ENCODE peak calls at places on chromosome 17, in seven cellular contexts. K is amniotic stem cell, O is fibroblast of pulmonary artery, V is mucosa of gallbladder, Y is A549, B is NCI-H774, S is endothelial cell of umbilical vein. F is an unnamed sample.

GRCh38 chr17:4987767-4988083 is 250 bp upstream of the CAMTA2 start:
- DNase-seq in S (no peak), B (no peak), K (no peak), O (no peak), V (no peak), Y (peak), F (no peak)

GRCh38 chr17:56297142-56297541 is 143.9 kb downstream of the ANKFN1 start:
- DNase-seq in Y (no peak), V (no peak), S (peak), B (no peak), K (no peak), O (no peak), F (no peak)

GRCh38 chr17:52201764-52202571 is 43.5 kb upstream of the CA10 start:
- DNase-seq in K (no peak), B (no peak), V (no peak), S (no peak), O (no peak), Y (no peak), F (no peak)

GRCh38 chr17:9238340-9239259 is 217.3 kb downstream of the NTN1 start:
- DNase-seq in V (no peak), Y (no peak), B (no peak), O (no peak), K (no peak), S (no peak), F (no peak)

GRCh38 chr17:80742581-80743180 is 198.0 kb downstream of the RPTOR start:
- DNase-seq in B (no peak), S (no peak), O (no peak), V (no peak), Y (no peak), K (no peak), F (no peak)

GRCh38 chr17:65593870-65594584 is 32.6 kb upstream of the AXIN2 start:
- DNase-seq in O (peak), S (no peak), Y (no peak), V (no peak), K (no peak), B (no peak), F (no peak)

GRCh38 chr17:10772425-10773380 is 31.2 kb downstream of the TMEM238L start:
- DNase-seq in B (no peak), Y (no peak), V (peak), S (no peak), O (peak), K (no peak), F (no peak)

GRCh38 chr17:36972186-36972686 is 23.5 kb downstream of the AATF start:
- DNase-seq in V (no peak), Y (no peak), O (no peak), B (no peak), S (no peak), K (no peak), F (no peak)

GRCh38 chr17:19724501-19725420 is 8.4 kb upstream of the SLC47A2 start:
- DNase-seq in Y (no peak), B (no peak), V (peak), K (no peak), O (no peak), S (peak), F (no peak)

GRCh38 chr17:42281571-42282096 is 5.4 kb upstream of the STAT5B start:
- DNase-seq in K (no peak), Y (no peak), V (no peak), B (peak), S (no peak), O (no peak), F (no peak)

GRCh38 chr17:34220776-34221390 is 34.2 kb upstream of the CCL2 start:
- DNase-seq in Y (no peak), B (no peak), K (no peak), O (peak), V (no peak), S (no peak), F (no peak)

GRCh38 chr17:51374220-51374619 is 113.9 kb downstream of the UTP18 start:
- DNase-seq in K (no peak), S (no peak), Y (no peak), B (no peak), V (no peak), O (no peak), F (no peak)

GRCh38 chr17:40307001-40307690 is 1.8 kb upstream of the RARA start:
- DNase-seq in B (no peak), V (no peak), S (no peak), Y (no peak), O (no peak), K (no peak), F (no peak)

GRCh38 chr17:56478836-56479447 is 114.6 kb upstream of the NOG start:
- DNase-seq in O (peak), K (no peak), B (no peak), Y (peak), S (peak), V (no peak), F (peak)

GRCh38 chr17:27382025-27382424 is 74.2 kb upstream of the KSR1 start:
- DNase-seq in V (no peak), Y (no peak), B (no peak), K (no peak), O (no peak), S (no peak), F (no peak)

GRCh38 chr17:4208228-4208627 is 55.6 kb downstream of the ANKFY1 start:
- DNase-seq in B (no peak), Y (no peak), S (no peak), O (no peak), K (no peak), V (peak), F (no peak)

GRCh38 chr17:44095647-44096496 is 25.3 kb downstream of the G6PC3 start:
- DNase-seq in B (peak), Y (peak), V (peak), O (peak), S (peak), K (peak), F (peak)

GRCh38 chr17:32007463-32008298 is 498 bp downstream of the LRRC37B start:
- DNase-seq in K (peak), V (no peak), B (peak), O (peak), Y (peak), S (peak), F (no peak)

GRCh38 chr17:82582208-82582607 is 62.7 kb downstream of the FOXK2 start:
- DNase-seq in S (no peak), Y (no peak), O (no peak), B (no peak), K (no peak), V (no peak), F (no peak)

GRCh38 chr17:76053230-76054111 is 18.8 kb downstream of the SRP68 start:
- DNase-seq in O (peak), S (peak), V (peak), B (no peak), K (peak), Y (peak), F (peak)

GRCh38 chr17:17004251-17004996 is 32.5 kb upstream of the TNFRSF13B start:
- DNase-seq in S (no peak), V (no peak), O (no peak), B (no peak), Y (no peak), K (no peak), F (no peak)

GRCh38 chr17:33049781-33050414 is 58.3 kb downstream of the SPACA3 start:
- DNase-seq in K (peak), S (peak), B (no peak), O (peak), V (peak), Y (peak), F (no peak)

GRCh38 chr17:36921131-36921851 is 16.0 kb upstream of the LHX1 start:
- DNase-seq in Y (peak), S (no peak), K (no peak), O (peak), V (no peak), B (no peak), F (no peak)

GRCh38 chr17:40004072-40004471 is 11.2 kb upstream of the CSF3 start:
- DNase-seq in O (no peak), Y (no peak), B (no peak), K (no peak), V (no peak), S (no peak), F (no peak)

GRCh38 chr17:42571435-42572225 is 4.7 kb downstream of the MLX start:
- DNase-seq in V (no peak), B (no peak), S (no peak), Y (no peak), O (no peak), K (no peak), F (no peak)

GRCh38 chr17:21278304-21279197 is 6.0 kb upstream of the MAP2K3 start:
- DNase-seq in B (no peak), O (peak), S (no peak), Y (no peak), V (peak), K (no peak), F (no peak)

GRCh38 chr17:13478326-13478830 is 123.4 kb downstream of the HS3ST3A1 start:
- DNase-seq in K (no peak), Y (no peak), B (no peak), S (no peak), O (no peak), V (no peak), F (no peak)

GRCh38 chr17:29597361-29598172 is 4.6 kb downstream of the ANKRD13B start:
- DNase-seq in V (no peak), K (no peak), S (no peak), O (no peak), Y (no peak), B (no peak), F (no peak)

GRCh38 chr17:21275579-21276339 is 8.8 kb upstream of the MAP2K3 start:
- DNase-seq in O (peak), Y (peak), K (peak), B (no peak), S (peak), V (peak), F (no peak)

GRCh38 chr17:732788-733720 is 658 bp downstream of the TLCD3A start:
- DNase-seq in Y (no peak), B (no peak), V (peak), O (peak), K (no peak), S (peak), F (no peak)

GRCh38 chr17:12665263-12666210 is at the start of gene MYOCD:
- DNase-seq in K (peak), B (no peak), Y (peak), V (peak), S (no peak), O (no peak), F (no peak)

GRCh38 chr17:41734139-41734948 is at the start of gene HAP1:
- DNase-seq in Y (peak), V (no peak), O (peak), B (peak), K (no peak), S (peak), F (no peak)

GRCh38 chr17:77565166-77565565 is 393.3 kb upstream of the TNRC6C start:
- DNase-seq in V (no peak), K (no peak), B (no peak), O (no peak), Y (no peak), S (no peak), F (no peak)

GRCh38 chr17:33686171-33686570 is 393.1 kb upstream of the ASIC2 start:
- DNase-seq in Y (peak), B (no peak), S (no peak), K (no peak), V (no peak), O (no peak), F (no peak)

F was measured in pulmonary artery endothelial cell.